ENCODE peak calls at places on chromosomes 13 and 19, in four cellular contexts. G, U, Z and R are unnamed samples.

GRCh38 chr13:68719815-68720214 is 1387.8 kb upstream of the ATXN8OS start:
- DNase-seq in G (no peak), U (no peak), Z (no peak), R (no peak)

GRCh38 chr13:92500192-92500591 is 726.4 kb upstream of the GPC6 start:
- DNase-seq in G (no peak), U (no peak), Z (no peak), R (no peak)

GRCh38 chr13:68481130-68481529 is 1251.0 kb upstream of the PCDH9 start:
- DNase-seq in G (no peak), U (no peak), Z (no peak), R (no peak)

GRCh38 chr19:21595185-21595584 is 89.8 kb downstream of the ZNF429 start:
- DNase-seq in G (no peak), U (no peak), Z (no peak), R (no peak)

GRCh38 chr19:38059897-38060296 is 152.9 kb downstream of the SIPA1L3 start:
- DNase-seq in G (no peak), U (peak), Z (no peak), R (no peak)

GRCh38 chr13:100541882-100542545 is 46.6 kb downstream of the GGACT start:
- DNase-seq in G (no peak), U (no peak), Z (peak), R (no peak)

GRCh38 chr13:74104661-74105275 is 29.4 kb downstream of the KLF12 start:
- DNase-seq in G (no peak), U (no peak), Z (no peak), R (no peak)

GRCh38 chr13:45121421-45121820 is 1.1 kb downstream of the GTF2F2 start:
- DNase-seq in G (peak), U (peak), Z (no peak), R (peak)

GRCh38 chr13:40329682-40330485 is 336.6 kb downstream of the FOXO1 start:
- DNase-seq in G (no peak), U (peak), Z (no peak), R (peak)

GRCh38 chr19:46491975-46492682 is 3.5 kb downstream of the PNMA8B start:
- DNase-seq in G (no peak), U (no peak), Z (no peak), R (no peak)

GRCh38 chr19:32357720-32358119 is 12.3 kb downstream of the ZNF507 start:
- DNase-seq in G (no peak), U (peak), Z (no peak), R (no peak)

GRCh38 chr13:80276371-80277289 is 64.3 kb downstream of the SPRY2 start:
- DNase-seq in G (no peak), U (peak), Z (no peak), R (peak)

GRCh38 chr19:50710612-50711011 is 9.0 kb downstream of the SHANK1 start:
- DNase-seq in G (no peak), U (no peak), Z (no peak), R (no peak)

GRCh38 chr13:113820813-113821651 is 42.8 kb downstream of the GAS6 start:
- DNase-seq in G (peak), U (peak), Z (no peak), R (peak)

GRCh38 chr19:4066682-4067395 is at the start of gene ZBTB7A:
- DNase-seq in G (peak), U (peak), Z (peak), R (peak)

GRCh38 chr13:101556676-101557121 is 104.2 kb downstream of the ITGBL1 start:
- DNase-seq in G (peak), U (peak), Z (peak), R (no peak)

GRCh38 chr13:102536695-102537485 is 59.9 kb upstream of the TPP2 start:
- DNase-seq in G (no peak), U (no peak), Z (no peak), R (no peak)

GRCh38 chr19:7900931-7901330 is 2.7 kb upstream of the MAP2K7 start:
- DNase-seq in G (no peak), U (no peak), Z (no peak), R (no peak)

GRCh38 chr19:37990362-37990761 is 83.4 kb downstream of the SIPA1L3 start:
- DNase-seq in G (no peak), U (peak), Z (no peak), R (peak)

GRCh38 chr19:11756965-11757364 is 9.8 kb upstream of the ZNF441 start:
- DNase-seq in G (no peak), U (no peak), Z (no peak), R (no peak)

GRCh38 chr13:94660695-94661324 is 51.5 kb downstream of the SOX21 start:
- DNase-seq in G (peak), U (peak), Z (peak), R (peak)

GRCh38 chr13:51435002-51435578 is 17.7 kb downstream of the INTS6 start:
- DNase-seq in G (peak), U (peak), Z (no peak), R (peak)

GRCh38 chr19:6676288-6676687 is 6.3 kb upstream of the TNFSF14 start:
- DNase-seq in G (no peak), U (no peak), Z (no peak), R (no peak)

GRCh38 chr13:48741377-48741776 is 87.6 kb downstream of the CYSLTR2 start:
- DNase-seq in G (no peak), U (peak), Z (no peak), R (peak)

GRCh38 chr19:55677572-55678028 is 2.6 kb downstream of the EPN1 start:
- DNase-seq in G (no peak), U (peak), Z (no peak), R (no peak)

GRCh38 chr13:80454245-80454644 is 113.3 kb upstream of the SPRY2 start:
- DNase-seq in G (no peak), U (peak), Z (no peak), R (peak)

GRCh38 chr19:19527371-19527656 is 1.4 kb upstream of the YJEFN3 start:
- DNase-seq in G (no peak), U (no peak), Z (no peak), R (no peak)

GRCh38 chr13:90613076-90613795 is 734.3 kb upstream of the MIR17HG start:
- DNase-seq in G (no peak), U (no peak), Z (peak), R (no peak)

GRCh38 chr13:66586489-66586888 is 643.6 kb downstream of the PCDH9 start:
- DNase-seq in G (no peak), U (peak), Z (no peak), R (no peak)

GRCh38 chr19:13277104-13277809 is 127.0 kb downstream of the IER2 start:
- DNase-seq in G (peak), U (peak), Z (peak), R (peak)

GRCh38 chr13:74550039-74550438 is 415.8 kb upstream of the KLF12 start:
- DNase-seq in G (peak), U (peak), Z (no peak), R (peak)

GRCh38 chr13:114099191-114099590 is 33.2 kb downstream of the RASA3 start:
- DNase-seq in G (peak), U (peak), Z (peak), R (peak)

GRCh38 chr19:18118420-18119242 is 21.1 kb downstream of the MAST3 start:
- DNase-seq in G (no peak), U (peak), Z (no peak), R (no peak)

GRCh38 chr13:90690458-90691063 is 656.9 kb upstream of the MIR17HG start:
- DNase-seq in G (peak), U (peak), Z (no peak), R (peak)

GRCh38 chr13:48319458-48320395 is 16.2 kb downstream of the RB1 start:
- DNase-seq in G (no peak), U (no peak), Z (no peak), R (no peak)

GRCh38 chr13:43572601-43573360 is 214.0 kb downstream of the ENOX1 start:
- DNase-seq in G (peak), U (no peak), Z (no peak), R (peak)

GRCh38 chr19:19372656-19373416 is 32.6 kb upstream of the GATAD2A start:
- DNase-seq in G (peak), U (peak), Z (peak), R (peak)

GRCh38 chr13:34933786-34934185 is 8.3 kb upstream of the NBEA start:
- DNase-seq in G (no peak), U (no peak), Z (no peak), R (no peak)

GRCh38 chr13:114112231-114112825 is 20.1 kb downstream of the RASA3 start:
- DNase-seq in G (no peak), U (no peak), Z (peak), R (peak)

GRCh38 chr19:58460039-58460438 is 6.8 kb upstream of the ZNF324 start:
- DNase-seq in G (no peak), U (no peak), Z (no peak), R (no peak)

GRCh38 chr13:97586941-97587340 is 153.0 kb downstream of the RAP2A start:
- DNase-seq in G (no peak), U (no peak), Z (no peak), R (no peak)

GRCh38 chr13:97583884-97584497 is 150.0 kb downstream of the RAP2A start:
- DNase-seq in G (no peak), U (no peak), Z (no peak), R (no peak)

DNA sequence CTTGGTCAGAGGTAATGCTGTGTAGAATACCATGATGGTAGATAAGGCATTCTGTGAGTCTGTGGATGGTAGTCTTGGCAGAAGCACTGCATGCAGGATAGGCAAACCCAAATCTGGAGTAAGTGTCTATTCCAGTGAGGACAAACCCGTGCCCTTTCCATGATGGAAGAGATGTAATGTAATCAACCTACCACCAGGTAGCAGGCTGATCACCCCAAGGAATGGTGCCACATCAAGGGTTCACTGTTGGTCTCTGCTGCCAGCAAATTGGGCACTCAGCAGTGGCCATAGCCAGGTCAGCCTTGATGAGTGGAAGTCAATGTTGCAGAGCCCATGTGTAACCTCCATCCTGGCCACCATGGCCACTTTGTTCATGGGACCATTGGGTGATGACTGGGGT is 155.0 kb downstream of the RAP2A start:
- DNase-seq in G (no peak), U (no peak), Z (no peak), R (no peak)
- TF ChIP-seq CTCF in G (no peak), U (peak), Z (peak), R (no peak)

DNA sequence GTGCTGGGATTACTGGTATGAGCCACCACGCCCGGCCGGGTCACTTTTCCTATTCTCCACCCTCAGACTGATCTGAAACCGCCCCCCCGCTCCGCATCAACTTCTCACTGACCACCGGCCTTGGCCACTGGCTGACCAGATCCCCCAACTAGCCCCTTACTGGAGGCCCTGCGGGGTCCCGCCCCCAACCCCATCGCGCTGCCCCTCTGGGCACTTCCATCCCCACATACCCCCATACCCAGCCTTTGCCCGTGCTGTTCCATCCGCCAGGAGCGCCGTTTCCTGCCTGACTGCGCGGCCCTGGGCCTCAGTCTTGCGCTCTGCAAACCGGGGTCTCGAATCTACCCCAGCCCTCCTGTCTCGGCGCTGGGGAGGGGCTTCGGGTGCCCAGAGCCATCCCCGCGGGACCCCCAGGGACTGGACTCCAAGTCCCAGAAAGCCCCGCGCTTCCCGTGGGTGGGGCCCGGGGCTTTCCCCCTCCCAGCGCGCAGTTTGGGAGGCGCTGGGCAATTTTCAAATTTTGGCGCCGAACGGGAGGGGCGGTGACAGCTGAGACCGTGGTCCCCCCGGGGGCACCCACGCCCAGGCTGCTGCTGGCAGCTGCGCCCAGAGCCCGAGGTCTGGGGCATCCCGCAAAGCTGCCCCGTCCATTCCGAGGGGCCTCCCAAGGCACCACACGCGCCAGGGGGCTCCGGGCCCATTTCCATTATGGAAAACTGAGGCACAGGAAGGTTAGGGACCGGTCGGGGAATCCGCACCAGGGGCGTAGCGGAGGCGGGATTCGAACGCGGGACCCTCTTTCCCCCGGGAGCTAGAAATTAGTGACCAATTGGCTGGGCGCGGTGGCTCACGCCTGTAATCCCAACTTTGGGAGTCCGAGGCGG is 5.2 kb upstream of the LMNB2 start:
- DNase-seq in G (peak), U (peak), Z (no peak), R (peak)
- H3K4me3 ChIP-seq in G (peak), U (peak), Z (no peak), R (peak)

GRCh38 chr19:39212377-39212742 is 8.3 kb upstream of the SYCN start:
- DNase-seq in G (no peak), U (peak), Z (peak), R (no peak)
- TF ChIP-seq CTCF in G (peak), U (peak), Z (peak), R (peak)

DNA sequence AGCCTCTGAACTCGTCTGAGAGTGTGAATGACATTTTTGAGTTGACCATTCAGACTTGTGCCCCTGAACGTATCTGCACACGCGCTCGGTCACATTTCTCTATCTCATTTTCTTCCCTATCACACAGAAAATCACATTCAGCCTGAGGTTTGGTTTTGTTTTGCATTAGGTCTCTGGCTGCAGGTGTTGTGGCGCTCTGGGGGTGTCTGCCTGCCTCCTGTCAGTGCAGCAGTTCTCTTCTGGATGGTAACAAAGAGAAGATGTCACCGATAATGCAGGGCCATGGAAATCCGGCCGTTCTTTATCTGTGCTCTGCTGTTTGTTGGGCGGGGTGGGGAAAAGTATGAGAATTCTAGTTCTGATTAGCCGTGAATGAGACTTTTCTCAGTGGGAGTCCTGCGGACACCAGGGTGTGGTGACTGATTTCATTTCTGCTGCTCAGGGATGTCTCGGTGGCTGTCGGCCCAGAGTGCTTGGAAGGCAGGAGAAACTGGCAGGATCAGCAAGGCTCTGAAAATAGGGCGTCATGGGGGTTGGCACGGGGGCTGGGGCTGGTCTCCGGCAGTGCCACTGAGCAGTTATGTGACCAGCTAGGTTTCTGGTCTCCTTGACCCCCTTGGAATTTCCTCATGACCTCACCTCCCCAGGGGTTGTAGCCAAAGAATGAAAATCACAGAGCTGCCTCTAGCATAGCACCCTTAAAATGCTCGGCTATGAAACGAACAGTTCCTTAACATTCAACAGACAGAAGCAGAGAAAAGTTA is 5.1 kb downstream of the RNF113B start:
- DNase-seq in G (peak), U (peak), Z (no peak), R (peak)
- H3K4me3 ChIP-seq in G (peak), U (peak), Z (no peak), R (no peak)

GRCh38 chr19:35153701-35154534 is 617 bp upstream of the FXYD5 start:
- DNase-seq in G (peak), U (peak), Z (peak), R (no peak)

GRCh38 chr19:35155981-35156672 is 1.6 kb downstream of the FXYD5 start:
- DNase-seq in G (no peak), U (no peak), Z (no peak), R (no peak)

GRCh38 chr19:35156673-35157014 is 2.1 kb downstream of the FXYD5 start:
- DNase-seq in G (no peak), U (no peak), Z (no peak), R (no peak)

GRCh38 chr19:35154535-35155406 is at the start of gene FXYD5:
- DNase-seq in G (peak), U (peak), Z (peak), R (peak)

GRCh38 chr19:35155441-35155840 is 906 bp downstream of the FXYD5 start:
- DNase-seq in G (no peak), U (no peak), Z (no peak), R (no peak)
- TF ChIP-seq CTCF in G (no peak), U (no peak), Z (no peak), R (no peak)

DNA sequence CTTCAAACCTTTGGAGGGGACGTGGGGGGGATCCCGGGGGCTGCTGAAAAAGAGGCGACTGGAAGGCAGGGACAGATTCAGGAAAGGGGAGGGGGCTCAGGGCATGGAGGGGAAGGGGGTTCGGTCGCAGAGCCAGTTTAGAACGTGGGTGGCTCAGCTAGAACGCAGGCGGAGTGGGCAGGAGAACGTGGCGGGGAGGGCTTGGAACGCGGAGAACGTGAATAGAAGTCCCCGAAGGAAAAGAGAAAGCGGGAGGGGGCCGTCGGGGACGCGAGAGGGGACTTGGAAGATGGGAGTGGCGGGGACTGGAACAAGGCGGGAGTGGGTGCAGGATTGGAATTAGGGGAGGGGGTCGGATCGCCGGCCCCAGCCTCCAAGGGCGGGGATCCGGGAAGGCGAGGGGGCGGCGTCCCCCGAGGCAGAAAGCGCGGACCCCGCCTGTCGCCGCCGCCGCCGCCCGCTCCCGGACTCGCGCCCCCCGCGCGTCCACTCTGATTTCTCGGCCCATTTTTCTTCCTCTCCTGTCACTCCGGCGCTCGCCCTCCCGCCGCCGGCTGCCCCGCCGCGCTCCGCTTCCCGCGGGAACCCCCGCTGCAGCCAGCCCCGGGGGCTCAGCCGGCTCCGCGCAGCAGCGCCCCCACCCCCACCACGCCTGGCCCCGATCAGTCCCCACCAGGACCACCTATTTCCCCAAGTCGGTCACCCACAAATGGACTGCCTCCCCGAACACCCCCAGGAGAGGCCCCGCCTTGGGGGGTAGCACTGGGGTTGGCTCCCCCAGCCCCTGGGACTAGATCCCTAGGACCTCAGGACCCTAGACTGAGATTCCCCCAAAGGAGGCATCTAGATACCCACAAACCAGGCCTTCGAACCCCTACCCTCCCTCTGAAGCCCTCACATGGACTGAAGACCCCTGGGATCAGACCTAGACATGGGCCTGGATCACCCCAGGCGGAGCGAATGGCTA is 12.5 kb upstream of the ERFL start:
- DNase-seq in G (no peak), U (no peak), Z (peak), R (no peak)
- H3K4me3 ChIP-seq in G (peak), U (peak), Z (peak), R (peak)

GRCh38 chr19:35717665-35718344 is at the start of gene KMT2B:
- DNase-seq in G (peak), U (no peak), Z (peak), R (peak)
- TF ChIP-seq CTCF in G (no peak), U (no peak), Z (no peak), R (no peak)

GRCh38 chr13:47190696-47191095 is 293.8 kb upstream of the HTR2A start:
- DNase-seq in G (no peak), U (peak), Z (no peak), R (peak)
- H3K4me3 ChIP-seq in G (no peak), U (no peak), Z (no peak), R (no peak)

GRCh38 chr13:26067601-26068000 is 15.8 kb upstream of the SHISA2 start:
- DNase-seq in G (no peak), U (no peak), Z (no peak), R (no peak)
- TF ChIP-seq CTCF in G (no peak), U (no peak), Z (no peak), R (no peak)